ENCODE peak calls at places on chromosomes 2 and 18, in four cellular contexts. G, Y, F and I are unnamed samples.

GRCh38 chr2:20351555-20352229 is 1.0 kb upstream of the PUM2 start:
- DNase-seq in G (no peak), Y (no peak), F (no peak), I (no peak)

GRCh38 chr18:3692691-3693090 is 242.7 kb downstream of the TGIF1 start:
- DNase-seq in Y (no peak), F (no peak), G (no peak), I (no peak)

GRCh38 chr2:29519996-29520395 is 401.4 kb downstream of the ALK start:
- DNase-seq in G (no peak), F (no peak), Y (no peak), I (no peak)

GRCh38 chr2:172624996-172625395 is 69.1 kb downstream of the PDK1 start:
- DNase-seq in F (no peak), Y (no peak), G (no peak), I (no peak)

GRCh38 chr18:41993151-41993550 is 38.1 kb downstream of the PIK3C3 start:
- DNase-seq in Y (no peak), F (no peak), G (no peak), I (no peak)

GRCh38 chr18:12155996-12156395 is 62.4 kb downstream of the ANKRD62 start:
- DNase-seq in F (no peak), G (no peak), Y (no peak), I (no peak)

GRCh38 chr18:47899107-47899840 is 31.2 kb downstream of the SMAD2 start:
- DNase-seq in Y (no peak), F (no peak), G (no peak), I (no peak)

GRCh38 chr2:110099471-110100225 is 16.0 kb downstream of the MALL start:
- DNase-seq in G (peak), F (no peak), Y (no peak), I (no peak)

GRCh38 chr2:135149251-135149650 is 97.2 kb downstream of the RAB3GAP1 start:
- DNase-seq in F (no peak), Y (no peak), G (no peak), I (no peak)

GRCh38 chr2:45354776-45355175 is 256.3 kb downstream of the SRBD1 start:
- DNase-seq in Y (no peak), G (no peak), F (no peak), I (no peak)

GRCh38 chr2:449246-450067 is 161.6 kb upstream of the ALKAL2 start:
- DNase-seq in Y (no peak), F (no peak), G (no peak), I (no peak)

GRCh38 chr2:11534746-11535484 is 1.1 kb downstream of the GREB1 start:
- DNase-seq in G (no peak), F (no peak), Y (no peak), I (no peak)

GRCh38 chr2:96138146-96139145 is at the start of gene ASTL:
- DNase-seq in G (peak), F (no peak), Y (peak), I (no peak)

GRCh38 chr2:120667981-120668380 is 67.7 kb upstream of the GLI2 start:
- DNase-seq in Y (no peak), G (no peak), F (no peak), I (no peak)

GRCh38 chr2:71157124-71157802 is 26.8 kb downstream of the MPHOSPH10 start:
- DNase-seq in F (no peak), Y (peak), G (no peak), I (no peak)

GRCh38 chr18:22159014-22159413 is 10.4 kb upstream of the GATA6 start:
- DNase-seq in Y (no peak), G (no peak), F (no peak), I (no peak)

GRCh38 chr2:37629529-37629928 is 41.9 kb downstream of the CDC42EP3 start:
- DNase-seq in F (no peak), G (no peak), Y (no peak), I (no peak)

GRCh38 chr2:71891719-71892118 is 255.9 kb downstream of the CYP26B1 start:
- DNase-seq in F (no peak), Y (no peak), G (no peak), I (no peak)

GRCh38 chr2:80252294-80252986 is 52.1 kb downstream of the LRRTM1 start:
- DNase-seq in Y (no peak), F (no peak), G (no peak), I (no peak)

GRCh38 chr2:10811552-10811951 is 1.0 kb downstream of the PDIA6 start:
- DNase-seq in F (no peak), G (no peak), Y (no peak), I (no peak)

GRCh38 chr18:26941608-26942007 is 76.1 kb upstream of the AQP4 start:
- DNase-seq in F (no peak), G (no peak), Y (no peak), I (no peak)

GRCh38 chr2:69545477-69545932 is 98.0 kb downstream of the AAK1 start:
- DNase-seq in F (peak), G (no peak), Y (no peak), I (no peak)

GRCh38 chr18:33697498-33697897 is 119.5 kb downstream of the ASXL3 start:
- DNase-seq in G (no peak), Y (no peak), F (no peak), I (no peak)

GRCh38 chr18:26457611-26458350 is 90.6 kb downstream of the KCTD1 start:
- DNase-seq in G (no peak), Y (no peak), F (no peak), I (no peak)

GRCh38 chr2:59389240-59389639 is 1148.1 kb upstream of the FANCL start:
- DNase-seq in G (no peak), F (no peak), Y (no peak), I (no peak)

GRCh38 chr2:113847144-113847543 is 42.7 kb upstream of the ACTR3 start:
- DNase-seq in Y (no peak), F (no peak), G (no peak), I (no peak)

GRCh38 chr2:120722211-120722602 is 13.5 kb upstream of the GLI2 start:
- DNase-seq in G (no peak), F (no peak), Y (no peak), I (no peak)

GRCh38 chr2:36960005-36960675 is 6.2 kb downstream of the STRN start:
- DNase-seq in Y (no peak), F (no peak), G (no peak), I (no peak)

GRCh38 chr2:197919487-197919886 is 115.1 kb downstream of the PLCL1 start:
- DNase-seq in G (no peak), F (no peak), Y (no peak), I (no peak)

GRCh38 chr2:99066602-99067001 is 74.9 kb upstream of the C2orf15 start:
- DNase-seq in F (peak), Y (no peak), G (no peak), I (peak)

GRCh38 chr2:205860847-205861246 is 178.5 kb downstream of the NRP2 start:
- DNase-seq in G (no peak), F (no peak), Y (no peak), I (no peak)

GRCh38 chr2:26650713-26651457 is 9.7 kb upstream of the CIB4 start:
- DNase-seq in G (no peak), F (no peak), Y (no peak), I (no peak)

GRCh38 chr2:239789711-239790110 is 235.4 kb downstream of the NDUFA10 start:
- DNase-seq in G (no peak), F (no peak), Y (no peak), I (no peak)

GRCh38 chr2:119333360-119333759 is 33.3 kb downstream of the C2orf76 start:
- DNase-seq in G (no peak), Y (no peak), F (no peak), I (no peak)

GRCh38 chr18:8705941-8706544 is 687 bp downstream of the MTCL1 start:
- DNase-seq in G (peak), F (no peak), Y (peak), I (no peak)

GRCh38 chr2:240981871-240982800 is 16.3 kb upstream of the SNED1 start:
- DNase-seq in G (peak), F (no peak), Y (peak), I (no peak)

GRCh38 chr2:151261977-151262291 is 271 bp upstream of the RBM43 start:
- DNase-seq in F (no peak), G (no peak), Y (no peak), I (no peak)

GRCh38 chr2:151262629-151263028 is 966 bp upstream of the RBM43 start:
- DNase-seq in G (no peak), F (no peak), Y (no peak), I (no peak)

GRCh38 chr2:151260492-151261239 is 997 bp downstream of the RBM43 start:
- DNase-seq in G (no peak), Y (no peak), F (peak), I (no peak)

GRCh38 chr2:151264157-151264835 is 2.6 kb upstream of the RBM43 start:
- DNase-seq in F (no peak), G (no peak), Y (no peak), I (no peak)

GRCh38 chr2:151261240-151261976 is at the start of gene RBM43:
- DNase-seq in G (peak), Y (peak), F (peak), I (peak)
- TF ChIP-seq CTCF in G (no peak), Y (no peak), F (no peak), I (no peak)

GRCh38 chr2:189113963-189114362 is 65.6 kb downstream of the COL5A2 start:
- DNase-seq in Y (no peak), G (no peak), F (no peak), I (no peak)

GRCh38 chr2:189115126-189115525 is 64.4 kb downstream of the COL5A2 start:
- DNase-seq in F (no peak), G (no peak), Y (no peak), I (no peak)

GRCh38 chr2:189104926-189105325 is 74.6 kb downstream of the COL5A2 start:
- DNase-seq in Y (no peak), F (no peak), G (no peak), I (no peak)

GRCh38 chr2:189111063-189111715 is 68.4 kb downstream of the COL5A2 start:
- DNase-seq in G (no peak), F (no peak), Y (no peak), I (no peak)

GRCh38 chr2:189109921-189110397 is 69.6 kb downstream of the COL5A2 start:
- DNase-seq in F (peak), G (no peak), Y (no peak), I (no peak)
- TF ChIP-seq CTCF in F (no peak), G (no peak), Y (no peak), I (no peak)

GRCh38 chr2:75573145-75573878 is 12.6 kb upstream of the EVA1A start:
- DNase-seq in Y (no peak), G (no peak), F (no peak), I (no peak)

GRCh38 chr2:75577280-75577679 is 16.5 kb upstream of the EVA1A start:
- DNase-seq in G (no peak), F (no peak), Y (no peak), I (no peak)

GRCh38 chr2:75571730-75572430 is 11.1 kb upstream of the EVA1A start:
- DNase-seq in Y (no peak), G (no peak), F (no peak), I (no peak)

GRCh38 chr2:75570948-75571729 is 10.4 kb upstream of the EVA1A start:
- DNase-seq in F (no peak), G (peak), Y (no peak), I (peak)

GRCh38 chr2:75574106-75574505 is 13.4 kb upstream of the EVA1A start:
- DNase-seq in F (no peak), Y (no peak), G (no peak), I (no peak)
- TF ChIP-seq CTCF in F (no peak), Y (no peak), G (no peak), I (no peak)

GRCh38 chr2:42074661-42075060 is 26.8 kb downstream of the PKDCC start:
- DNase-seq in F (no peak), Y (no peak), G (no peak), I (no peak)
- TF ChIP-seq CTCF in F (no peak), Y (no peak), G (no peak), I (no peak)

GRCh38 chr2:30684026-30684425 is 123.2 kb downstream of the CAPN13 start:
- DNase-seq in F (no peak), G (no peak), Y (no peak), I (no peak)

GRCh38 chr2:30684996-30685395 is 122.2 kb downstream of the CAPN13 start:
- DNase-seq in F (no peak), G (no peak), Y (no peak), I (no peak)

GRCh38 chr2:30686669-30687068 is 120.6 kb downstream of the CAPN13 start:
- DNase-seq in Y (no peak), G (no peak), F (no peak), I (no peak)

GRCh38 chr2:30684546-30684945 is 122.7 kb downstream of the CAPN13 start:
- DNase-seq in Y (no peak), G (no peak), F (no peak), I (no peak)

GRCh38 chr2:30686000-30686399 is 121.2 kb downstream of the CAPN13 start:
- DNase-seq in Y (no peak), F (no peak), G (no peak), I (no peak)
- TF ChIP-seq CTCF in Y (no peak), F (peak), G (no peak), I (peak)

DNA sequence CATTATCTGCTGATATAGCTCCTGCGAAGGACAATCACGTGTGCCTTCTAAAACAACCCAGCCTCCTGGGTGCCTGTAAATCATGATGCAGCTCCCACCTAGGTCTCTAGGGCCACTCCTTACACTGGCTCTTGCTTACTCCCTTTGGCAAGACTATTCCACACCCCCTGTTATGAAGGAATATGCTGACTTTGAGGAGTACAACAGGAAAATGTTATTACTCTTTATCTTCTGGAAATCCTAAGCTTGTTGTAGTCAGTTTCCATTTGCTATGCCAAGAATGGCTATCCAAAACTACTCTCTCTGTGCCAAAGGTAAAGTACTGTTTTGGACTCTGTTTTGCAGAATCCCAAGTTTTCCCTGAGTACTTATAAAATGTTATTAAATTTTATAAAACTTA is 7.7 kb downstream of the SGO2 start:
- DNase-seq in F (no peak), G (no peak), Y (no peak), I (no peak)
- TF ChIP-seq CTCF in F (no peak), G (no peak), Y (no peak), I (no peak)

GRCh38 chr2:65382776-65383357 is 49.5 kb downstream of the SPRED2 start:
- DNase-seq in G (peak), F (no peak), Y (peak), I (peak)
- TF ChIP-seq CTCF in G (no peak), F (peak), Y (peak), I (no peak)